ENCODE peak calls at places on chromosome 7, in ten cellular contexts. One of them, this sample, is unnamed.

GRCh38 chr7:153413540-153414287 is 638.5 kb upstream of the DPP6 start:
- DNase-seq in GM20000: no peak
- DNase-seq in bronchial epithelial cell: no peak
- DNase-seq in colonic mucosa: no peak
- DNase-seq in progenitor cell of endocrine pancreas: no peak
- DNase-seq in fibroblast of mammary gland: no peak
- DNase-seq in hepatocyte: no peak
- DNase-seq in GM13977: no peak
- DNase-seq in tibial artery: no peak
- DNase-seq in mesothelial cell of epicardium: no peak
- DNase-seq in this sample: no peak

GRCh38 chr7:43108255-43109011 is 4.0 kb upstream of the HECW1 start:
- DNase-seq in GM20000: peak; percentile 77
- DNase-seq in bronchial epithelial cell: peak; percentile 64
- DNase-seq in colonic mucosa: peak; percentile 67
- DNase-seq in progenitor cell of endocrine pancreas: peak; percentile 72
- DNase-seq in fibroblast of mammary gland: peak; percentile 60
- DNase-seq in hepatocyte: peak; percentile 83
- DNase-seq in GM13977: peak; percentile 68
- DNase-seq in tibial artery: peak; percentile 72
- DNase-seq in mesothelial cell of epicardium: peak; percentile 85
- DNase-seq in this sample: peak; percentile 91

GRCh38 chr7:37336259-37336658 is 112.4 kb downstream of the ELMO1 start:
- DNase-seq in GM20000: peak; percentile 74
- DNase-seq in bronchial epithelial cell: no peak
- DNase-seq in colonic mucosa: no peak
- DNase-seq in progenitor cell of endocrine pancreas: no peak
- DNase-seq in fibroblast of mammary gland: no peak
- DNase-seq in hepatocyte: no peak
- DNase-seq in GM13977: peak; percentile 69
- DNase-seq in tibial artery: no peak
- DNase-seq in mesothelial cell of epicardium: no peak
- DNase-seq in this sample: no peak

GRCh38 chr7:4103352-4104091 is 578.6 kb upstream of the FOXK1 start:
- DNase-seq in GM20000: no peak
- DNase-seq in bronchial epithelial cell: no peak
- DNase-seq in colonic mucosa: no peak
- DNase-seq in progenitor cell of endocrine pancreas: no peak
- DNase-seq in fibroblast of mammary gland: no peak
- DNase-seq in hepatocyte: no peak
- DNase-seq in GM13977: no peak
- DNase-seq in tibial artery: no peak
- DNase-seq in mesothelial cell of epicardium: no peak
- DNase-seq in this sample: no peak

GRCh38 chr7:44096326-44096881 is 7.7 kb upstream of the AEBP1 start:
- DNase-seq in GM20000: no peak
- DNase-seq in bronchial epithelial cell: no peak
- DNase-seq in colonic mucosa: no peak
- DNase-seq in progenitor cell of endocrine pancreas: no peak
- DNase-seq in fibroblast of mammary gland: no peak
- DNase-seq in hepatocyte: no peak
- DNase-seq in GM13977: no peak
- DNase-seq in tibial artery: no peak
- DNase-seq in mesothelial cell of epicardium: no peak
- DNase-seq in this sample: no peak

GRCh38 chr7:45189151-45189970 is 31.8 kb downstream of the RAMP3 start:
- DNase-seq in GM20000: no peak
- DNase-seq in bronchial epithelial cell: no peak
- DNase-seq in colonic mucosa: no peak
- DNase-seq in progenitor cell of endocrine pancreas: no peak
- DNase-seq in fibroblast of mammary gland: no peak
- DNase-seq in hepatocyte: no peak
- DNase-seq in GM13977: no peak
- DNase-seq in tibial artery: no peak
- DNase-seq in mesothelial cell of epicardium: peak; percentile 24
- DNase-seq in this sample: no peak

GRCh38 chr7:39212881-39213280 is 235.2 kb downstream of the POU6F2 start:
- DNase-seq in GM20000: no peak
- DNase-seq in bronchial epithelial cell: no peak
- DNase-seq in colonic mucosa: no peak
- DNase-seq in progenitor cell of endocrine pancreas: no peak
- DNase-seq in fibroblast of mammary gland: no peak
- DNase-seq in hepatocyte: no peak
- DNase-seq in GM13977: no peak
- DNase-seq in tibial artery: no peak
- DNase-seq in mesothelial cell of epicardium: no peak
- DNase-seq in this sample: no peak

GRCh38 chr7:114478384-114478783 is 63.8 kb downstream of the FOXP2 start:
- DNase-seq in GM20000: no peak
- DNase-seq in bronchial epithelial cell: peak; percentile 24
- DNase-seq in colonic mucosa: no peak
- DNase-seq in progenitor cell of endocrine pancreas: no peak
- DNase-seq in fibroblast of mammary gland: no peak
- DNase-seq in hepatocyte: no peak
- DNase-seq in GM13977: no peak
- DNase-seq in tibial artery: no peak
- DNase-seq in mesothelial cell of epicardium: no peak
- DNase-seq in this sample: no peak

GRCh38 chr7:107387573-107388219 is 82.2 kb upstream of the GPR22 start:
- DNase-seq in GM20000: no peak
- DNase-seq in bronchial epithelial cell: no peak
- DNase-seq in colonic mucosa: no peak
- DNase-seq in progenitor cell of endocrine pancreas: no peak
- DNase-seq in fibroblast of mammary gland: peak; percentile 77
- DNase-seq in hepatocyte: peak; percentile 64
- DNase-seq in GM13977: no peak
- DNase-seq in tibial artery: peak; percentile 86
- DNase-seq in mesothelial cell of epicardium: no peak
- DNase-seq in this sample: no peak

GRCh38 chr7:128071801-128072200 is 40.6 kb upstream of the LRRC4 start:
- DNase-seq in GM20000: no peak
- DNase-seq in bronchial epithelial cell: no peak
- DNase-seq in colonic mucosa: no peak
- DNase-seq in progenitor cell of endocrine pancreas: no peak
- DNase-seq in fibroblast of mammary gland: no peak
- DNase-seq in hepatocyte: no peak
- DNase-seq in GM13977: no peak
- DNase-seq in tibial artery: no peak
- DNase-seq in mesothelial cell of epicardium: no peak
- DNase-seq in this sample: no peak

GRCh38 chr7:23469150-23469960 is 936 bp downstream of the IGF2BP3 start:
- DNase-seq in GM20000: peak; percentile 74
- DNase-seq in bronchial epithelial cell: no peak
- DNase-seq in colonic mucosa: no peak
- DNase-seq in progenitor cell of endocrine pancreas: peak; percentile 33
- DNase-seq in fibroblast of mammary gland: no peak
- DNase-seq in hepatocyte: peak; percentile 68
- DNase-seq in GM13977: peak; percentile 58
- DNase-seq in tibial artery: no peak
- DNase-seq in mesothelial cell of epicardium: peak; percentile 62
- DNase-seq in this sample: peak; percentile 50

GRCh38 chr7:23469961-23470250 is 385 bp downstream of the IGF2BP3 start:
- DNase-seq in GM20000: no peak
- DNase-seq in bronchial epithelial cell: no peak
- DNase-seq in colonic mucosa: no peak
- DNase-seq in progenitor cell of endocrine pancreas: no peak
- DNase-seq in fibroblast of mammary gland: no peak
- DNase-seq in hepatocyte: no peak
- DNase-seq in GM13977: no peak
- DNase-seq in tibial artery: no peak
- DNase-seq in mesothelial cell of epicardium: no peak
- DNase-seq in this sample: no peak

GRCh38 chr7:23471090-23471859 is 984 bp upstream of the IGF2BP3 start:
- DNase-seq in GM20000: peak; percentile 88
- DNase-seq in bronchial epithelial cell: no peak
- DNase-seq in colonic mucosa: peak; percentile 62
- DNase-seq in progenitor cell of endocrine pancreas: peak; percentile 81
- DNase-seq in fibroblast of mammary gland: no peak
- DNase-seq in hepatocyte: peak; percentile 92
- DNase-seq in GM13977: peak; percentile 85
- DNase-seq in tibial artery: no peak
- DNase-seq in mesothelial cell of epicardium: peak; percentile 85
- DNase-seq in this sample: peak; percentile 97

GRCh38 chr7:23472046-23472445 is 1.8 kb upstream of the IGF2BP3 start:
- DNase-seq in GM20000: no peak
- DNase-seq in bronchial epithelial cell: no peak
- DNase-seq in colonic mucosa: no peak
- DNase-seq in progenitor cell of endocrine pancreas: no peak
- DNase-seq in fibroblast of mammary gland: no peak
- DNase-seq in hepatocyte: no peak
- DNase-seq in GM13977: no peak
- DNase-seq in tibial artery: no peak
- DNase-seq in mesothelial cell of epicardium: no peak
- DNase-seq in this sample: no peak

GRCh38 chr7:23470290-23471089 is at the start of gene IGF2BP3:
- DNase-seq in GM20000: peak; percentile 88
- DNase-seq in bronchial epithelial cell: peak; percentile 34
- DNase-seq in colonic mucosa: peak; percentile 89
- DNase-seq in progenitor cell of endocrine pancreas: peak; percentile 60
- DNase-seq in fibroblast of mammary gland: peak; percentile 84
- DNase-seq in hepatocyte: peak; percentile 94
- DNase-seq in GM13977: peak; percentile 80
- DNase-seq in tibial artery: no peak
- DNase-seq in mesothelial cell of epicardium: peak; percentile 80
- DNase-seq in this sample: peak; percentile 97
- TF ChIP-seq CTCF in GM20000: no peak
- TF ChIP-seq CTCF in bronchial epithelial cell: no peak
- TF ChIP-seq CTCF in colonic mucosa: no peak
- TF ChIP-seq CTCF in progenitor cell of endocrine pancreas: no peak
- TF ChIP-seq CTCF in fibroblast of mammary gland: no peak
- TF ChIP-seq CTCF in hepatocyte: no peak
- TF ChIP-seq CTCF in GM13977: no peak
- TF ChIP-seq CTCF in tibial artery: no peak
- TF ChIP-seq CTCF in mesothelial cell of epicardium: no peak
- TF ChIP-seq CTCF in this sample: no peak

DNA sequence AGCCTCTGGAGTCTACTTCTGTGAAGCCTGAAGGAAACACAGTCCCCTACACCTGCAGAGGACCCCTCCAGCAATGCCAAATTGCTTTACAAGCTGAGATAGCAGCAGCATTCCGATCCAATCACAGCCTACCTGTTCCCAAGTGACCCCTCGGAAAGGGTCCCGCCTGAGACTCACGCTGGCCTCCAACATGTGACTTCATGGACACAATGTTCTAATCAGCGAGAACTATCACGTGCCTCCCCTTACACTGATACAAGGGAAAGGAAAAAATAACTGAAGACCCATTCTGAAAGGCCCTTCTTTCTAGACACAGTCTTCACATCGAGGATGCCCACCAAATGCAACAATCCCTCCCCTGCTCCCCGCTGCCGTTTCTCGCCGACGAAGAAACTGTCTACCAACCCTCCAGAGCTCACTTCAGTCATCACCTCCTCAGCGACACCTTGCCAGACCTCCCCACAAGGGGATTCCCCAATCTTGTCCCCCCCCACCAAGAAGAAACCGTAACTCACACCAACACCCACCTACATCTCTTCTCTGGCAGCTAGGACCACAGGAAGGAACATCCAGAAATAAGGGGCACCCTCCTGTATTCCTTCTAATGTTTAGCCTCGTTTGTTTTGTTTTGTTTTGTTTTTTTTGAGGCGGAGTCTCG is 1.8 kb downstream of the SNX8 start:
- DNase-seq in GM20000: peak; percentile 83
- DNase-seq in bronchial epithelial cell: no peak
- DNase-seq in colonic mucosa: no peak
- DNase-seq in progenitor cell of endocrine pancreas: no peak
- DNase-seq in fibroblast of mammary gland: no peak
- DNase-seq in hepatocyte: no peak
- DNase-seq in GM13977: peak; percentile 83
- DNase-seq in tibial artery: no peak
- DNase-seq in mesothelial cell of epicardium: no peak
- DNase-seq in this sample: no peak
- TF ChIP-seq CTCF in GM20000: no peak
- TF ChIP-seq CTCF in bronchial epithelial cell: no peak
- TF ChIP-seq CTCF in colonic mucosa: no peak
- TF ChIP-seq CTCF in progenitor cell of endocrine pancreas: no peak
- TF ChIP-seq CTCF in fibroblast of mammary gland: no peak
- TF ChIP-seq CTCF in hepatocyte: no peak
- TF ChIP-seq CTCF in GM13977: no peak
- TF ChIP-seq CTCF in tibial artery: no peak
- TF ChIP-seq CTCF in mesothelial cell of epicardium: no peak
- TF ChIP-seq CTCF in this sample: no peak

DNA sequence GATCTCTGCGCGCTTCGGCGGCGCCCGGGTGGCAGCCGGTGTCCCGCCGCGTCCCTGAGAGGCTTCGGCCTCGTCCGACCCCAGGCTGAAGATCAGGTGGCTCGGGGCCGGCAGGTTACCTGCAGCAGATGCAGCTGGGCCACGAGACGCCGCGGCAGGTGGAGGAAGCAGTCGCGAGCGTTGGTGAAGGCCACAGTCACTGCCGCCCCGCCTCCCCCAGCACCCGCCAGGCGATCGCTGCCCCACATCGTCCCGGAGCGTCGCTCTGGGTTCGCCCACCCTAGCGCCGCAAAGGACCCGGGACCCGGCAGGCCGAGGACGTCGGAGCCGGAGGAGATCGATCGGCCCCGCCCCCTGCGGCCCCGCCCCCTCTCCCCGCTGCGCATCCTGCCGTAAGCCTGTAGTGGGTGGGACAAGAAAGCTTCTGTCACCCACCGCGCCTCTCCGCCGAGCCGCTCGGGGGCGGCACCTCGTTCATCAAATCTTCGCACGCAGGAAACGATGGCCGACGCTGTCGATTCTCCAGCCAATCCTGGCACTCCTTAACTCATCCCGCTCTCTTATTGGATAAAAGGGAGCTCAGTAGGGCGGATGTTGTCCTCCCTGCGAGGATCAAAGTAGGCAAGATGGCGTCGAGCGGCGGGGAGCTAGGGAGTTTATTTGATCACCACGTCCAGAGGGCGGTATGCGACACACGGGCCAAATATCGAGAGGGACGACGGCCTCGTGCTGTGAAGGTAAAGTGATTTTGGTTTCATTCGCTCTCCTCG is at the start of the genes PEX1 and RBM48:
- DNase-seq in GM20000: peak; percentile 95
- DNase-seq in bronchial epithelial cell: peak; percentile 99
- DNase-seq in colonic mucosa: peak; percentile 97
- DNase-seq in progenitor cell of endocrine pancreas: peak; percentile 88
- DNase-seq in fibroblast of mammary gland: peak; percentile 99
- DNase-seq in hepatocyte: peak; percentile 99
- DNase-seq in GM13977: peak; percentile 94
- DNase-seq in tibial artery: peak; percentile 99
- DNase-seq in mesothelial cell of epicardium: peak; percentile 93
- DNase-seq in this sample: peak; percentile 88
- TF ChIP-seq CTCF in GM20000: peak; percentile 47
- TF ChIP-seq CTCF in bronchial epithelial cell: peak; percentile 29
- TF ChIP-seq CTCF in colonic mucosa: peak; percentile 35
- TF ChIP-seq CTCF in progenitor cell of endocrine pancreas: peak; percentile 31
- TF ChIP-seq CTCF in fibroblast of mammary gland: no peak
- TF ChIP-seq CTCF in hepatocyte: peak; percentile 57
- TF ChIP-seq CTCF in GM13977: peak; percentile 74
- TF ChIP-seq CTCF in tibial artery: peak; percentile 15
- TF ChIP-seq CTCF in mesothelial cell of epicardium: no peak
- TF ChIP-seq CTCF in this sample: no peak

DNA sequence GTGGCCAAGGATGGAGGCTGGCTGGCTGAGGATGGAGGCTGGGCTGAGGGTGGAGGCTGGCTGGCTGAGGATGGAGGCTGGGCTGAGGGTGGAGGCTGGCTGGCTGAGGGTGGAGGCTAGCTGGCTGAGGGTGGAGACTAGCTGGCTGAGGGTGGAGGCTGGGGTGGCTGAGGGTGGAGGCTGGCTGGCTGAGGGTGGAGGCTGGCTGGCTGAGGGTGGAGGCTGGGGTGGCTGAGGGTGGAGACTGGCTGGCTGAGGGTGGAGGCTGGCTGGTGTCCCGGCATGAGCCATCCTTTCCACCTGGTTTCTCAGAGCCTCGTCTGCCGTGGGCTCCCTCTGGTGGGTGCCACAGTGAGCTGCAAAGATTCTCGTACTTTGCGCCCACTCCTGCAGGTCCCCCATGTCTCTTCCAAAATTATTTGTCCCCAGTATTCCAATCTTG is 88.4 kb downstream of the ELFN1 start:
- DNase-seq in GM20000: peak; percentile 68
- DNase-seq in bronchial epithelial cell: peak; percentile 18
- DNase-seq in colonic mucosa: no peak
- DNase-seq in progenitor cell of endocrine pancreas: no peak
- DNase-seq in fibroblast of mammary gland: peak; percentile 50
- DNase-seq in hepatocyte: peak; percentile 43
- DNase-seq in GM13977: peak; percentile 65
- DNase-seq in tibial artery: peak; percentile 60
- DNase-seq in mesothelial cell of epicardium: no peak
- DNase-seq in this sample: peak; percentile 74
- TF ChIP-seq CTCF in GM20000: peak; percentile 42
- TF ChIP-seq CTCF in bronchial epithelial cell: peak; percentile 28
- TF ChIP-seq CTCF in colonic mucosa: peak; percentile 12
- TF ChIP-seq CTCF in progenitor cell of endocrine pancreas: peak; percentile 42
- TF ChIP-seq CTCF in fibroblast of mammary gland: peak; percentile 38
- TF ChIP-seq CTCF in hepatocyte: peak; percentile 31
- TF ChIP-seq CTCF in GM13977: peak; percentile 57
- TF ChIP-seq CTCF in tibial artery: peak; percentile 18
- TF ChIP-seq CTCF in mesothelial cell of epicardium: no peak
- TF ChIP-seq CTCF in this sample: peak; percentile 52

This sample was measured in Calu3.